ENCODE peak calls at places on chromosomes 3 and 15, in six cellular contexts. Z is H9, G is IMR-90, T is mesenchymal stem cell, A is neuronal stem cell, P is H1. F is an unnamed sample.

GRCh38 chr15:81297580-81298575 is 26.1 kb downstream of the STARD5 start:
- DNase-seq in P (no peak), Z (no peak), A (no peak), T (no peak), G (no peak), F (peak)

GRCh38 chr15:57165992-57166391 is 210.3 kb upstream of the CGNL1 start:
- DNase-seq in T (peak), P (no peak), G (peak), A (no peak), Z (no peak), F (peak)

GRCh38 chr3:48478631-48479555 is 25.1 kb downstream of the SHISA5 start:
- DNase-seq in P (no peak), G (no peak), A (no peak), T (no peak), Z (no peak), F (no peak)

GRCh38 chr3:85141-85540 is 111.4 kb upstream of the CHL1 start:
- DNase-seq in G (no peak), T (no peak), P (no peak), Z (no peak), A (no peak), F (no peak)

GRCh38 chr3:52130966-52131637 is 23.1 kb downstream of the POC1A start:
- DNase-seq in T (no peak), Z (no peak), A (no peak), G (no peak), P (no peak), F (no peak)

GRCh38 chr3:25423780-25424179 is 4.3 kb upstream of the RARB start:
- DNase-seq in Z (no peak), A (no peak), T (peak), G (peak), P (no peak), F (no peak)

GRCh38 chr3:156459434-156459833 is 95.5 kb downstream of the SSR3 start:
- DNase-seq in P (no peak), G (no peak), Z (no peak), A (no peak), T (no peak), F (no peak)

GRCh38 chr3:58388550-58389061 is 45.0 kb downstream of the PDHB start:
- DNase-seq in P (no peak), G (peak), A (no peak), T (peak), Z (no peak), F (no peak)

GRCh38 chr3:15941958-15942357 is 144.2 kb upstream of the ANKRD28 start:
- DNase-seq in Z (no peak), T (no peak), A (no peak), P (no peak), G (peak), F (no peak)

GRCh38 chr15:60476713-60477112 is 2.2 kb downstream of the ICE2 start:
- DNase-seq in T (peak), G (peak), P (no peak), A (no peak), Z (no peak), F (no peak)

GRCh38 chr3:113231827-113232253 is 20.5 kb downstream of the BOC start:
- DNase-seq in P (no peak), G (peak), T (peak), Z (peak), A (no peak), F (peak)

GRCh38 chr3:177320765-177321247 is 123.5 kb upstream of the TBL1XR1 start:
- DNase-seq in A (no peak), G (no peak), T (no peak), P (no peak), Z (no peak), F (no peak)

GRCh38 chr3:191958980-191959671 is 498.2 kb downstream of the PYDC2 start:
- DNase-seq in G (no peak), T (no peak), Z (no peak), A (no peak), P (no peak), F (no peak)

GRCh38 chr3:59980576-59980975 is 930.8 kb upstream of the CFAP20DC start:
- DNase-seq in P (no peak), G (no peak), A (no peak), Z (no peak), T (no peak), F (no peak)
- H3K23ac ChIP-seq in P (no peak), G (no peak), A (no peak), Z (no peak), T (no peak), F (no peak)

GRCh38 chr15:79644091-79644490 is 212.0 kb downstream of the MINAR1 start:
- DNase-seq in T (peak), Z (no peak), G (peak), P (no peak), A (no peak), F (no peak)
- H3K4me2 ChIP-seq in T (no peak), Z (no peak), G (no peak), P (no peak), A (no peak), F (no peak)

GRCh38 chr15:43487271-43487895 is 5.6 kb downstream of the TP53BP1 start:
- DNase-seq in G (peak), Z (no peak), P (no peak), A (no peak), T (no peak), F (no peak)

GRCh38 chr15:43492673-43493601 is at the start of gene TP53BP1:
- DNase-seq in G (peak), P (peak), Z (peak), T (peak), A (peak), F (peak)

GRCh38 chr15:43493687-43494472 is 924 bp upstream of the TP53BP1 start:
- DNase-seq in A (no peak), P (no peak), G (no peak), T (no peak), Z (no peak), F (no peak)

GRCh38 chr15:43488790-43489585 is 4.0 kb downstream of the TP53BP1 start:
- DNase-seq in Z (no peak), A (no peak), P (no peak), T (no peak), G (peak), F (no peak)

GRCh38 chr15:43492266-43492665 is 690 bp downstream of the TP53BP1 start:
- DNase-seq in G (no peak), P (no peak), Z (peak), A (no peak), T (no peak), F (no peak)
- H3K14ac ChIP-seq in G (peak), P (no peak), Z (no peak), A (no peak), T (no peak), F (no peak)

DNA sequence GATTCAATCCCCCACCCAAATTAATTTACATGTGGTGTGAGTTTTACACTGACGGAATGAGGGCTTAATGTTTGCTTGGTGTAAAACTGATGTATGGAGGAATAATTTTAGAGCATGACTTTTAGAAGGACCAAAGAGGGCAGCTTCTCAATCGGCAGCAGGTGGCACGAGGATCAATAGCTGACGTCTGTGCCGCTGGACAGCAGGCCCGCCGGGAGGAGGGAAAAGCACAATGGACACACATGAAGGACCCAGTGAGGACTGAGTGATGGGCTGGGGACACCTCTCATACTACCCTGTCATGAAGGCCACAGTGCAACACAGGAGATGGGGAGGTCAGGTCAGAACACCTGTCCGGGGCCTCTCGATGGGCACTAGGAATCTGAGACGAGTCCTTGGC is 61.4 kb upstream of the NSMCE3 start:
- DNase-seq in G (no peak), A (no peak), T (no peak), Z (no peak), P (no peak), F (no peak)
- H3K23ac ChIP-seq in G (no peak), A (no peak), T (no peak), Z (no peak), P (no peak), F (no peak)

GRCh38 chr15:90203922-90204321 is 2.8 kb downstream of the SEMA4B start:
- DNase-seq in P (no peak), Z (no peak), G (no peak), T (no peak), A (no peak), F (no peak)

GRCh38 chr15:90205050-90205848 is 4.1 kb downstream of the SEMA4B start:
- DNase-seq in T (no peak), Z (no peak), G (no peak), P (no peak), A (no peak), F (no peak)

GRCh38 chr15:90203473-90203872 is 2.3 kb downstream of the SEMA4B start:
- DNase-seq in Z (no peak), T (no peak), G (no peak), P (no peak), A (no peak), F (no peak)

GRCh38 chr15:90207252-90207651 is 6.1 kb downstream of the SEMA4B start:
- DNase-seq in G (no peak), T (no peak), P (no peak), A (no peak), Z (no peak), F (no peak)

GRCh38 chr15:90205886-90206285 is 4.8 kb downstream of the SEMA4B start:
- DNase-seq in T (no peak), G (no peak), Z (no peak), A (no peak), P (no peak), F (no peak)
- H3K4me2 ChIP-seq in T (no peak), G (no peak), Z (no peak), A (no peak), P (no peak), F (no peak)

GRCh38 chr3:61194892-61195538 is 56.2 kb downstream of the FHIT start:
- DNase-seq in P (no peak), A (no peak), G (no peak), Z (no peak), T (no peak), F (no peak)
- H3K14ac ChIP-seq in P (no peak), A (no peak), G (no peak), Z (no peak), T (no peak), F (no peak)

GRCh38 chr3:42090973-42091731 is at the start of gene TRAK1:
- DNase-seq in T (no peak), A (no peak), G (no peak), P (no peak), Z (no peak), F (no peak)
- H3K23ac ChIP-seq in T (no peak), A (no peak), G (no peak), P (no peak), Z (no peak), F (no peak)

DNA sequence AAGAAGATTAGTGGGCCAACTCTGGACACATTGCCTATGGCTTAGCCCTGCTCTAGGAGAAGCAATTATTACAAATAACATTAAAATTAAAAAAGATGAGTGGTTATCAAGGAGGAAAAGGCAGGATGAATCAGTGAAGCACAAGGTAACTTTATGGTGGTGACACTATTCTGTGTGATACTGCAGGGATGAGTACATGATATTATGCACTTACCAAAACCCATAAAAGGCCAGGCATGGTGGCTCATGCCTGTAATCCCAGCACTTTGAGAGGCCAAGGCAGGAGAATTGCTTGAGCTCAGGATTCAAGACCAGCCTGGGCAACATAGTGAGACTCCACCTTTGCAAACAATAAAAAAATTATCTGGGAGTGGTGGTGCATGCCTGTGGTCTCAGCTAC is 344.3 kb upstream of the CDIN1 start:
- DNase-seq in T (no peak), A (no peak), Z (no peak), G (no peak), P (no peak), F (no peak)
- H3K4me2 ChIP-seq in T (no peak), A (no peak), Z (no peak), G (no peak), P (no peak), F (no peak)